ENCODE peak calls at places on chromosomes 13 and 19, in nine cellular contexts. U is mesenteric fat pad; Z is tibial nerve; O is occipital lobe; G is activated T-helper 9 cell treated with anti-CD3 and anti-CD28 coated beads, Interleukin-2, amount 50 U/mL, for 16 hours; T is HTR-8/SVneo; X is dermis microvascular lymphatic vessel endothelial cell; N is HFFc6; B is epithelial cell of prostate. W is an unnamed sample.

GRCh38 chr19:38737921-38738731 is 6.1 kb downstream of the CAPN12 start:
- DNase-seq in U (no peak), Z (no peak), O (no peak), G (no peak), T (no peak), X (peak; percentile 0), N (no peak), B (no peak), W (no peak)

GRCh38 chr13:103698000-103698399 is 631.8 kb upstream of the SLC10A2 start:
- DNase-seq in U (no peak), Z (no peak), O (no peak), G (no peak), T (no peak), X (no peak), N (no peak), B (no peak), W (no peak)

GRCh38 chr19:37953125-37953524 is 46.1 kb downstream of the SIPA1L3 start:
- DNase-seq in U (no peak), Z (no peak), O (no peak), G (no peak), T (no peak), X (no peak), N (no peak), B (no peak), W (no peak)

GRCh38 chr19:29478578-29479565 is 46.9 kb upstream of the VSTM2B start:
- DNase-seq in U (peak; percentile 74), Z (no peak), O (no peak), G (no peak), T (no peak), X (no peak), N (no peak), B (no peak), W (peak; percentile 11)

GRCh38 chr19:31350033-31350692 is 927 bp upstream of the TSHZ3 start:
- DNase-seq in U (no peak), Z (no peak), O (no peak), G (no peak), T (no peak), X (no peak), N (no peak), B (no peak), W (no peak)

GRCh38 chr19:17841810-17842662 is 5.7 kb downstream of the JAK3 start:
- DNase-seq in U (no peak), Z (peak; percentile 65), O (peak; percentile 79), G (peak; percentile 34), T (no peak), X (peak; percentile 61), N (peak; percentile 62), B (peak; percentile 34), W (peak; percentile 94)

GRCh38 chr19:13463296-13463695 is 43.0 kb downstream of the CACNA1A start:
- DNase-seq in U (no peak), Z (no peak), O (no peak), G (no peak), T (peak; percentile 37), X (peak; percentile 8), N (no peak), B (no peak), W (no peak)

GRCh38 chr19:42555317-42555716 is 27.0 kb upstream of the CEACAM1 start:
- DNase-seq in U (peak; percentile 84), Z (no peak), O (no peak), G (no peak), T (no peak), X (no peak), N (no peak), B (no peak), W (no peak)

GRCh38 chr13:74203576-74203975 is 69.4 kb upstream of the KLF12 start:
- DNase-seq in U (no peak), Z (no peak), O (no peak), G (no peak), T (no peak), X (no peak), N (no peak), B (no peak), W (no peak)

GRCh38 chr13:28031220-28031903 is 42.9 kb upstream of the URAD start:
- DNase-seq in U (no peak), Z (no peak), O (no peak), G (no peak), T (no peak), X (no peak), N (no peak), B (no peak), W (no peak)

GRCh38 chr19:33298146-33298911 is 4.0 kb downstream of the CEBPA start:
- DNase-seq in U (no peak), Z (no peak), O (no peak), G (no peak), T (no peak), X (no peak), N (no peak), B (no peak), W (no peak)

GRCh38 chr13:37492061-37492460 is 106.5 kb downstream of the POSTN start:
- DNase-seq in U (no peak), Z (no peak), O (no peak), G (no peak), T (no peak), X (no peak), N (no peak), B (no peak), W (no peak)

GRCh38 chr13:96994030-96994848 is at the start of gene OXGR1:
- DNase-seq in U (no peak), Z (no peak), O (no peak), G (no peak), T (no peak), X (no peak), N (no peak), B (no peak), W (no peak)

GRCh38 chr13:34901577-34901976 is 40.5 kb upstream of the NBEA start:
- DNase-seq in U (no peak), Z (no peak), O (no peak), G (no peak), T (no peak), X (no peak), N (no peak), B (no peak), W (no peak)

GRCh38 chr19:30036154-30037129 is 94.4 kb downstream of the URI1 start:
- DNase-seq in U (no peak), Z (no peak), O (no peak), G (no peak), T (no peak), X (no peak), N (peak; percentile 38), B (no peak), W (no peak)

GRCh38 chr13:50052478-50052877 is 37.2 kb downstream of the KCNRG start:
- DNase-seq in U (no peak), Z (no peak), O (no peak), G (no peak), T (no peak), X (no peak), N (no peak), B (no peak), W (no peak)

GRCh38 chr19:28023064-28023463 is 1189.9 kb downstream of the UQCRFS1 start:
- DNase-seq in U (no peak), Z (no peak), O (no peak), G (no peak), T (no peak), X (no peak), N (no peak), B (no peak), W (no peak)

GRCh38 chr13:94300401-94300800 is 179.1 kb downstream of the DCT start:
- DNase-seq in U (no peak), Z (no peak), O (no peak), G (no peak), T (no peak), X (no peak), N (no peak), B (no peak), W (no peak)

GRCh38 chr19:48836089-48837017 is at the start of gene HSD17B14:
- DNase-seq in U (no peak), Z (no peak), O (no peak), G (no peak), T (no peak), X (peak; percentile 55), N (peak; percentile 11), B (no peak), W (peak; percentile 49)

GRCh38 chr13:44302948-44303575 is 70.6 kb upstream of the SERP2 start:
- DNase-seq in U (no peak), Z (no peak), O (no peak), G (no peak), T (no peak), X (no peak), N (no peak), B (no peak), W (no peak)

GRCh38 chr13:106286811-106287210 is 248.7 kb downstream of the EFNB2 start:
- DNase-seq in U (no peak), Z (no peak), O (no peak), G (no peak), T (no peak), X (no peak), N (no peak), B (no peak), W (no peak)

GRCh38 chr13:31050486-31051400 is 111.0 kb downstream of the HSPH1 start:
- DNase-seq in U (no peak), Z (no peak), O (no peak), G (no peak), T (no peak), X (no peak), N (peak; percentile 25), B (no peak), W (no peak)

GRCh38 chr19:48044561-48044960 is 682 bp upstream of the CABP5 start:
- DNase-seq in U (no peak), Z (no peak), O (no peak), G (no peak), T (no peak), X (no peak), N (no peak), B (no peak), W (no peak)

GRCh38 chr19:42092350-42092749 is 16.4 kb downstream of the ZNF574 start:
- DNase-seq in U (no peak), Z (no peak), O (no peak), G (no peak), T (peak; percentile 59), X (peak; percentile 92), N (no peak), B (no peak), W (peak; percentile 52)

GRCh38 chr19:14048439-14049153 is 13.3 kb downstream of the PALM3 start:
- DNase-seq in U (no peak), Z (no peak), O (no peak), G (peak; percentile 65), T (peak; percentile 45), X (peak; percentile 39), N (peak; percentile 11), B (no peak), W (peak; percentile 39)

GRCh38 chr13:35179920-35180663 is 238.0 kb downstream of the NBEA start:
- DNase-seq in U (no peak), Z (no peak), O (no peak), G (no peak), T (no peak), X (no peak), N (no peak), B (no peak), W (no peak)

GRCh38 chr19:18460313-18460712 is 22.4 kb upstream of the ISYNA1 start:
- DNase-seq in U (peak; percentile 94), Z (peak; percentile 60), O (no peak), G (no peak), T (no peak), X (peak; percentile 43), N (peak; percentile 35), B (no peak), W (no peak)

W was measured in NCI-H146.